ENCODE peak calls at places on chromosomes 4 and X, in six cellular contexts. U, C, B, T, R and X are unnamed samples.

GRCh38 chr4:111283066-111283677 is 660.3 kb upstream of the PITX2 start:
- DNase-seq in U (peak), C (peak), B (peak), T (no peak), R (peak), X (peak)

GRCh38 chrX:115372026-115372610 is 82.6 kb downstream of the LUZP4 start:
- DNase-seq in U (peak), C (peak), B (no peak), T (no peak), R (no peak), X (peak)

GRCh38 chrX:141142946-141143345 is 34.0 kb downstream of the LDOC1 start:
- DNase-seq in U (no peak), C (no peak), B (no peak), T (no peak), R (no peak), X (no peak)

GRCh38 chrX:110310896-110311295 is 7.0 kb downstream of the AMMECR1 start:
- DNase-seq in U (no peak), C (no peak), B (no peak), T (no peak), R (peak), X (no peak)

GRCh38 chrX:53447441-53447840 is 13.3 kb upstream of the HSD17B10 start:
- DNase-seq in U (no peak), C (no peak), B (no peak), T (no peak), R (no peak), X (no peak)

GRCh38 chrX:47156611-47157520 is 11.8 kb downstream of the RBM10 start:
- DNase-seq in U (no peak), C (no peak), B (no peak), T (no peak), R (peak), X (peak)

GRCh38 chrX:9878141-9878875 is 88.8 kb upstream of the CLDN34 start:
- DNase-seq in U (no peak), C (peak), B (no peak), T (no peak), R (no peak), X (no peak)

GRCh38 chr4:6109842-6110560 is 90.3 kb downstream of the JAKMIP1 start:
- DNase-seq in U (peak), C (no peak), B (peak), T (no peak), R (no peak), X (peak)

GRCh38 chr4:124143632-124144031 is 568.9 kb downstream of the ANKRD50 start:
- DNase-seq in U (no peak), C (no peak), B (no peak), T (no peak), R (no peak), X (no peak)

GRCh38 chr4:25531272-25531671 is 124.4 kb upstream of the SLC34A2 start:
- DNase-seq in U (no peak), C (no peak), B (no peak), T (no peak), R (no peak), X (no peak)

GRCh38 chr4:126271266-126271665 is 956.5 kb downstream of the FAT4 start:
- DNase-seq in U (no peak), C (no peak), B (no peak), T (no peak), R (no peak), X (no peak)

GRCh38 chrX:3638280-3638873 is 75.1 kb downstream of the PRKX start:
- DNase-seq in U (peak), C (peak), B (peak), T (peak), R (peak), X (peak)

GRCh38 chrX:118508690-118509089 is 13.1 kb downstream of the DOCK11 start:
- DNase-seq in U (no peak), C (no peak), B (no peak), T (no peak), R (no peak), X (no peak)
- TF ChIP-seq BHLHE40 in U (no peak), C (no peak), B (no peak), T (no peak), R (no peak), X (no peak)

GRCh38 chr4:148574941-148575340 is 132.7 kb upstream of the NR3C2 start:
- DNase-seq in U (no peak), C (no peak), B (no peak), T (no peak), R (no peak), X (no peak)
- TF ChIP-seq BHLHE40 in U (no peak), C (no peak), B (no peak), T (no peak), R (no peak), X (no peak)

DNA sequence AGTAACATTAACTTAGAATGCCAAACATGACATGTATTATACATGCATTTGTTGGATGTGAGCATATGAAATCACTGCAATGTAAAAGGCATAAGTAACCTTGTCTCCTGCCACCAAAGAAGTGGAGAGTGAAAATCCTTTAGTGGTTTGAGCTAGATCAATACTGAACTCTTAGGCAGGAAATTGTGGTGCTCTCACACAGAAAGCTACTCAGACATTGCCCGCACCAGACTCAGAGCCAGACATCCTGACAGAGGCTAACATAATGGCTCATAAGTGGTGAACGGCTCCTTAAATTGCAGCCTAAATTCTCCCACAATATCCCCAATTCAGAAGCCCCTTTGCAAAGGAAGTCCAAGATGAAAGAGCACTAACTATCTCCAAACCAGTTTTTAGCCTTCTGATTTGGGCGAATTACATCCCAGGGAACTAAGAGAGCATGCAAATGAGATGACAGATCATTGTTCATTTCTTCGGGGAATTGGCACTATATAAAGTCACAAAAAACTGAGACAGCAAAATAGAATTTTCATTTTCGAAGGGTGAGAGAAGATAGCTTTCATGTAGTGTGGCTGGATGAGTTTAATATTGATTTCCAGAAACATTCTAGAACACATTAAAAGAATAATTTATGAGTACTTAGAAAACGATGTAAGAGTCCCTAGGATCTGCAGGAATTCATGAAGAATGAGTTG is 233.6 kb upstream of the RPS6KA3 start:
- DNase-seq in U (no peak), C (no peak), B (no peak), T (no peak), R (no peak), X (no peak)
- TF ChIP-seq BHLHE40 in U (no peak), C (no peak), B (no peak), T (no peak), R (no peak), X (no peak)

GRCh38 chr4:138087181-138087714 is 154.9 kb downstream of the SLC7A11 start:
- DNase-seq in U (no peak), C (no peak), B (no peak), T (no peak), R (no peak), X (no peak)

GRCh38 chr4:138088449-138089208 is 153.5 kb downstream of the SLC7A11 start:
- DNase-seq in U (no peak), C (no peak), B (no peak), T (no peak), R (no peak), X (no peak)

GRCh38 chr4:138092060-138092459 is 150.1 kb downstream of the SLC7A11 start:
- DNase-seq in U (no peak), C (no peak), B (no peak), T (no peak), R (no peak), X (no peak)

GRCh38 chr4:138090918-138091659 is 151.1 kb downstream of the SLC7A11 start:
- DNase-seq in U (no peak), C (no peak), B (no peak), T (no peak), R (no peak), X (no peak)

DNA sequence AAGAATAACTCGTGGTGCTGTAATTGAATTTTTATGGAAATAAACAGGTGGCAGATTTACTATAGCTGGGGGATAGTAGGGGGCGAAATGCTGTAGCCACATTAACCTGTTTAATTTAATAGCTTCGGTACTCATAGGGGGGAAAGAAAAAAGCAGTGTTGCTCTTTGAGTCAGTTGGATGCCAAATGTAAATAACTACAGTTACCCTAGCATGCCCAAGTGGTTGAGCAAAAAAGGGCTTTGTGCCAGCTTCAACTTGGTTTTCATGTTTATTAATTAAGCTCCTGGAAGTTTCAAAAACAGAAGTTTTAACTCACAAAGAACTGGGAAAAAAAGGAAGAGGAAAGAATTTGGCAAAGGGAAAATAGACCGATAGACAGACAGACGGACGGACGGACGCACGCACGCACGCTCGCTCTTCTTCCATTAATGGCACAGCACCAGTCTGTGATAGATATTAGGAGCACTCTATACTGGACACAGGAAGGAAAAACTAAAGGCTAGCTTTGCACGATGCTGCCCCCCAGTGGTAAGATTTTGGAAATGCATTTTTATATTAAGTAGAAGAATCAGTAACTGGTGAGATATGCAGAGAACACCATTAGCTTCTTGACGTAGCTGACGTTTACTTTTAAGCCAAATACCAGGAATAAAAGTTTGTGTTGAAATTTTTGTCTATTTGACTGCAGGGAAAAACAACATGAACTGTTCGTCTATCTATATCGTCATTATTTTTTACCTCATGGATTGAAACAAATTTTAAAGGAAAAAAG is 151.8 kb downstream of the SLC7A11 start:
- DNase-seq in U (peak), C (peak), B (peak), T (peak), R (peak), X (peak)
- TF ChIP-seq BHLHE40 in U (no peak), C (no peak), B (no peak), T (no peak), R (no peak), X (no peak)

DNA sequence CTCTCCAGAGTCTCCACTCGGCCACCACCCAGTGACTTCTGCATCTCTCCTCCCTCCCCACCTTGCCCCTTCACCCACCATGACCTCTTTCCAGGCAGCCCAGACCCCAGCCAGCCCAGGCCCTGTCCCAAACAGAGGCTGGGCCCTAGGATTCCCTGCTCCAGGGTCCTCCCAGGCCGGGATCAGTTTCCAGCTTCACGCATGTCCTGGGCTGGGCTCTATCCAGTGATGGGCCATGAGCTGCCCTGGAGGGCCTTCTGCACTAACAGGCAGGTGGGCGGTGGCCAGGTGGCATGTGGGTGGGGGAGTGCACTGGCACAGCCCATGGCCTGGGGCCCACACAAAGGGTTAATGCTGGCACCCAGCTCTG is 20.4 kb upstream of the ADD1 start:
- DNase-seq in U (no peak), C (no peak), B (no peak), T (no peak), R (no peak), X (no peak)
- TF ChIP-seq BHLHE40 in U (no peak), C (no peak), B (no peak), T (no peak), R (no peak), X (no peak)